ENCODE peak calls at places on chromosomes 13 and 19, in nine cellular contexts. P is esophagus squamous epithelium; T is stomach; G is CD4-positive, alpha-beta T cell; J is mucosa of descending colon; Q is AG09319; Z is pancreas; N is K562; W is fibroblast of lung. E is an unnamed sample.

GRCh38 chr19:46976845-46977320 is 42.8 kb upstream of the NPAS1 start:
- DNase-seq in G (no peak), J (peak; percentile 51), Q (no peak), T (peak; percentile 43), N (peak; percentile 81), P (no peak), Z (no peak), W (peak; percentile 87), E (no peak)

GRCh38 chr19:31342926-31343325 is 6.3 kb downstream of the TSHZ3 start:
- DNase-seq in G (no peak), Q (no peak), Z (no peak), J (no peak), N (no peak), T (no peak), P (no peak), W (no peak), E (no peak)

GRCh38 chr13:95481051-95481775 is 71.3 kb upstream of the CLDN10 start:
- DNase-seq in Z (no peak), G (no peak), P (no peak), W (no peak), Q (no peak), N (no peak), T (no peak), J (no peak), E (no peak)

GRCh38 chr13:99653526-99653925 is 152.3 kb downstream of the TM9SF2 start:
- DNase-seq in W (no peak), J (no peak), G (no peak), P (no peak), N (no peak), Z (no peak), Q (no peak), T (no peak), E (no peak)

GRCh38 chr13:63184693-63185092 is 1769.0 kb upstream of the PCDH20 start:
- DNase-seq in T (no peak), J (no peak), Q (no peak), P (no peak), W (peak; percentile 93), Z (no peak), N (no peak), G (no peak), E (no peak)

GRCh38 chr19:6945733-6946132 is 58.4 kb downstream of the ADGRE1 start:
- DNase-seq in T (no peak), W (no peak), P (no peak), Q (no peak), N (no peak), G (no peak), Z (no peak), J (no peak), E (no peak)

GRCh38 chr13:43348397-43348796 is 325.0 kb downstream of the DNAJC15 start:
- DNase-seq in N (no peak), Q (no peak), P (no peak), T (no peak), J (no peak), G (no peak), W (peak; percentile 79), Z (no peak), E (no peak)

GRCh38 chr13:65926750-65927171 is 1303.4 kb downstream of the PCDH9 start:
- DNase-seq in J (no peak), G (no peak), P (no peak), T (peak; percentile 60), Z (peak; percentile 67), N (peak; percentile 33), Q (no peak), W (no peak), E (no peak)

GRCh38 chr19:6728346-6728745 is 7.9 kb upstream of the C3 start:
- DNase-seq in W (no peak), G (no peak), T (no peak), Q (no peak), Z (no peak), J (peak; percentile 59), P (no peak), N (no peak), E (no peak)

GRCh38 chr19:33978286-33978685 is 181.6 kb downstream of the KCTD15 start:
- DNase-seq in N (no peak), T (no peak), W (no peak), P (no peak), J (no peak), G (no peak), Z (no peak), Q (no peak), E (no peak)

GRCh38 chr13:24196593-24197197 is 36.2 kb downstream of the SPATA13 start:
- DNase-seq in P (no peak), T (no peak), W (no peak), Z (no peak), G (no peak), J (no peak), N (no peak), Q (no peak), E (no peak)

GRCh38 chr13:83221256-83221655 is 661.0 kb downstream of the SLITRK1 start:
- DNase-seq in T (no peak), G (no peak), N (peak; percentile 0), J (no peak), Q (no peak), W (peak; percentile 35), Z (no peak), P (no peak), E (no peak)

GRCh38 chr13:75736132-75736531 is 100.0 kb downstream of the LMO7 start:
- DNase-seq in Q (no peak), G (no peak), J (no peak), P (no peak), Z (no peak), W (no peak), T (no peak), N (no peak), E (no peak)

GRCh38 chr13:36173923-36174322 is 40.4 kb downstream of the SOHLH2 start:
- DNase-seq in Q (no peak), P (no peak), N (no peak), W (no peak), T (no peak), Z (no peak), J (no peak), G (no peak), E (no peak)
- TF ChIP-seq CTCF in Q (no peak), P (no peak), N (no peak), W (no peak), T (no peak), Z (no peak), J (no peak), G (no peak), E (no peak)

GRCh38 chr19:45581576-45581975 is 3.0 kb downstream of the OPA3 start:
- DNase-seq in P (no peak), G (no peak), Z (no peak), Q (no peak), T (no peak), N (no peak), J (no peak), W (peak; percentile 27), E (no peak)

GRCh38 chr19:45587873-45588272 is 3.3 kb upstream of the OPA3 start:
- DNase-seq in Z (no peak), Q (no peak), P (no peak), J (no peak), G (no peak), T (no peak), W (no peak), N (peak; percentile 46), E (no peak)

GRCh38 chr19:45585158-45585577 is 566 bp upstream of the OPA3 start:
- DNase-seq in T (no peak), P (no peak), J (no peak), W (no peak), G (no peak), N (no peak), Q (no peak), Z (no peak), E (no peak)

GRCh38 chr19:45589768-45590167 is 5.2 kb upstream of the OPA3 start:
- DNase-seq in J (no peak), Z (no peak), W (no peak), P (no peak), T (no peak), N (no peak), G (no peak), Q (no peak), E (no peak)

DNA sequence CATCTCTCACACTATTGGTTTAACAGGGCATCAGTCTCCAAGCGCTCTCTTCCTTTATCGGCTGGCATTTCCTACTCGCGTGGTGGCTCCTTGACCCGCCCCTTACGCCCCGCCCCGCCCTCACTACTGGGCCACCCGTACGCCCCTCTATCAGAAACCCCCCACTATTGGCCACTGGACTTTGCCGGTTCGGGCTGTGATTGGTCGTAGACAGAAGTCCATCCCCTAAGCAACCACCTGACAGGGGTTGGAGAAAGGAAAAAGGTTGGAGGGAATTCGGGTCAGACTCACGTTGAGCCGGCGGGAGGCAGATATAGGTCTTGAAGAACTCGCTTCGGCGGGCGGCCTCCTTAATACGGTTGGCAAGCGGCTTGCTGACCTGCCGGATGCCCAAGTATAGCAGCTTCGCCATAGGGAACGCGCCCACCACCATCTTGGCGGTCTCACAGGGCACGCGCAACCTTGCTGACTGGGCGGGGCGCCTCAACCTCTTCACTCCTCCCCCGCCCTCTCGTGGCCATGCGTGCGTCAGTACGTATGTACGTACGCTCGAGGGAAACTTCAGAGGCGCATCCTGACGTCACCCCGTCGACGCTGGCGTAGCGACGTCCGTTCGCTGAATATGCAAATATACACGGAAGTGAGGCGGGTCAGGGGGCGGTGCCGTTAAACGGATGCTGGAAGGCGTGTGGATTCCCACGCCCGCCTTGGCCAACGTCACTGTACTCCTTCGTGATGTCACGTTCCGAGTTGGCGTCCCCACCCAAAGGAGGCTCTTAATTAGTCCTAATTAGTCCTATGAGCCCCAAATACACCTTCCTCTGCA is at the start of gene OPA3:
- DNase-seq in Z (peak; percentile 96), J (peak; percentile 100), N (peak; percentile 100), Q (peak; percentile 100), W (peak; percentile 100), P (peak; percentile 99), T (peak; percentile 100), G (peak; percentile 99), E (peak; percentile 99)
- TF ChIP-seq CTCF in Z (no peak), J (peak; percentile 32), N (no peak), Q (no peak), W (no peak), P (no peak), T (no peak), G (no peak), E (peak; percentile 37)

DNA sequence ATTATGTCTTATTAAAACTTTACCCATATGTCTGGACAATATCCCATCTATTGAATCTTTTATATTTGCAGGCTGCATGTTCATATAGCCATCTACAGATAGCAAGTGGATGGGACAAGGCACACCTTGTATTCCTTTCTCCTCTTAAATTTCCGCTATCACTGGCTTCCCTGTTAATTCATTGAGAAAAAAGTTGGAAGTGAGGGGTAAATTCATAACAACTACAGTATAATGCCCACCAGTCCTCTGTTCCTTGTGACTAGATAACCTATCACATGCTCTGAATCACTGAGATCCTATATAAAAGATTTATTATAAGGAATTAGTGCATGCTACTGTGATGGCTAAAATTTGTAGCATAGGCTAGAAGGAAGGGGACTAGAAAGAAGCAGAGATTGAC is 1005.8 kb upstream of the ATXN8OS start:
- DNase-seq in P (no peak), N (no peak), T (no peak), W (no peak), G (no peak), J (no peak), Z (no peak), Q (no peak), E (no peak)
- TF ChIP-seq CTCF in P (no peak), N (no peak), T (no peak), W (no peak), G (no peak), J (no peak), Z (no peak), Q (no peak), E (no peak)

DNA sequence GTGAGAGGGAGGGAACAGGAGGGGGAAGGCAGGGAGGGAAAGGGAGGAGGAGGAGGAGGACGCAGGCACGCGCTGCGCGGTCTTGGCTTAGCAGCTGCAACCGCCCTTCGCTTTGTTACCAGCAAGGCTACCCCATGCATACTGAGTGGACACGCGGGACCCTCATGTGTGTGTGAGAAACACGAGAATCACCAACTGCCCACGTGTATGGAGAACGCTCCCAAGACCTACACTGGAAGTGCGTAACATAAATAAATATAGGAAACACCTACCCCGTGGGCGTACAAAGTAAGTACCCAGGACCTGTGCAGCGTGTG is 38.0 kb downstream of the DEDD2 start:
- DNase-seq in G (no peak), T (no peak), Z (no peak), P (no peak), J (no peak), Q (no peak), W (no peak), N (no peak), E (no peak)
- TF ChIP-seq CTCF in G (peak; percentile 6), T (no peak), Z (no peak), P (no peak), J (no peak), Q (no peak), W (no peak), N (no peak), E (peak; percentile 3)